ENCODE peak calls at places on chromosomes 13 and 19, in six cellular contexts. L, G, O, B, R and Q are unnamed samples.

GRCh38 chr19:40238775-40239174 is 12.3 kb upstream of the CCNP start:
- DNase-seq in L (no peak), G (no peak), O (no peak), B (no peak), R (no peak), Q (no peak)

GRCh38 chr19:38210458-38210987 is 13.5 kb downstream of the DPF1 start:
- DNase-seq in L (peak; percentile 66), G (no peak), O (no peak), B (peak; percentile 90), R (no peak), Q (no peak)

GRCh38 chr13:51026016-51026415 is 85.1 kb downstream of the C13orf42 start:
- DNase-seq in L (no peak), G (no peak), O (no peak), B (no peak), R (no peak), Q (no peak)

GRCh38 chr13:73778242-73778864 is 355.9 kb downstream of the KLF12 start:
- DNase-seq in L (no peak), G (no peak), O (peak; percentile 78), B (no peak), R (no peak), Q (no peak)

GRCh38 chr13:111184685-111185401 is 69.7 kb downstream of the ARHGEF7 start:
- DNase-seq in L (no peak), G (peak; percentile 93), O (no peak), B (no peak), R (peak; percentile 44), Q (peak; percentile 58)

GRCh38 chr19:372306-372890 is 27.8 kb upstream of the MIER2 start:
- DNase-seq in L (no peak), G (no peak), O (no peak), B (no peak), R (no peak), Q (no peak)

GRCh38 chr13:49220035-49220855 is at the start of gene MLNR:
- DNase-seq in L (peak; percentile 42), G (no peak), O (peak; percentile 39), B (peak; percentile 81), R (peak; percentile 55), Q (peak; percentile 49)

GRCh38 chr13:35888327-35888940 is 242.7 kb downstream of the DCLK1 start:
- DNase-seq in L (no peak), G (no peak), O (no peak), B (no peak), R (no peak), Q (no peak)

GRCh38 chr19:33458807-33459206 is 62.8 kb downstream of the PEPD start:
- DNase-seq in L (no peak), G (no peak), O (no peak), B (no peak), R (no peak), Q (no peak)

GRCh38 chr13:113584870-113585671 is 518 bp downstream of the TFDP1 start:
- DNase-seq in L (peak; percentile 52), G (no peak), O (no peak), B (peak; percentile 50), R (peak; percentile 62), Q (peak; percentile 63)

GRCh38 chr13:112056739-112057433 is 10.1 kb upstream of the SOX1 start:
- DNase-seq in L (no peak), G (no peak), O (no peak), B (peak; percentile 61), R (no peak), Q (no peak)

GRCh38 chr19:49639401-49640112 is 386 bp downstream of the RRAS start:
- DNase-seq in L (no peak), G (no peak), O (no peak), B (no peak), R (no peak), Q (no peak)

GRCh38 chr19:29537601-29538000 is 11.8 kb downstream of the VSTM2B start:
- DNase-seq in L (no peak), G (no peak), O (no peak), B (peak; percentile 30), R (no peak), Q (no peak)

GRCh38 chr19:35048911-35049411 is 7.4 kb downstream of the HPN start:
- DNase-seq in L (no peak), G (no peak), O (no peak), B (no peak), R (no peak), Q (no peak)

GRCh38 chr13:77918391-77919261 is at the start of gene EDNRB:
- DNase-seq in L (no peak), G (no peak), O (no peak), B (peak; percentile 77), R (no peak), Q (peak; percentile 23)

DNA sequence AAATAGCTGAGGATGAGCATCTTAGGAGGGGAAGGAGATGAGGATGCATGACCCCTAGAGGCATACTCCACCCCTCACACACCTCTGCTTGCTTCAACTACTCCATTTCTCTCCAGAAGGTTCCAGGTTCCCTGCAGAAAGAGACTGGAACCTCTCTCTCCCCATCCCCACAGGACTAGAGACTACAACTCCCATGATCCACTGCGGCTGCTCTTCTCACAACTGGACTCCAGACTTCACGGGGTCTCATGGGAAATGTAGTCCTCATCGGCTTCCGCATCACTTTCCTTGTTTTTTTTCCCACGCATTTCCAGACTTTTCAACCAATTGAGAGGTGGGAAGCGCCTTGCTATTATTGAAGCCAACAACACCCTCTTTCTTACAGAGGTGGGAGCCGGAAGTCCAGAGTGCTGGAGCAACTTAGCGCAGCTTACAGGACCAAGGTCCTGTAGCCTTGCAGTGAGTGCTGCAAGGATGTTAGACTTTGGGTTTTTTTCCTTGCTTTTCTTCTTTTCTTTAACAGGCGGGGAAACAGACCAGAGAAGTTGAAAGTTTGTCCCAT is 13.9 kb upstream of the CACNG6 start:
- DNase-seq in L (peak; percentile 81), G (no peak), O (peak; percentile 71), B (peak; percentile 86), R (no peak), Q (no peak)
- TF ChIP-seq POLR2AphosphoS5 in L (no peak), G (no peak), O (no peak), B (no peak), R (no peak), Q (no peak)

GRCh38 chr13:28356506-28357064 is 138.3 kb downstream of the FLT1 start:
- DNase-seq in L (no peak), G (no peak), O (no peak), B (no peak), R (no peak), Q (no peak)
- TF ChIP-seq POLR2A in L (no peak), G (no peak), O (no peak), B (no peak), R (no peak), Q (no peak)

GRCh38 chr13:76828316-76828741 is 57.9 kb downstream of the KCTD12 start:
- DNase-seq in L (no peak), G (no peak), O (no peak), B (no peak), R (no peak), Q (no peak)
- TF ChIP-seq TAF1 in L (no peak), G (no peak), O (no peak), B (no peak), R (no peak), Q (no peak)

GRCh38 chr19:2034729-2035589 is 16.1 kb downstream of the MKNK2 start:
- DNase-seq in L (peak; percentile 92), G (no peak), O (no peak), B (peak; percentile 97), R (no peak), Q (peak; percentile 73)
- TF ChIP-seq POLR2AphosphoS5 in L (no peak), G (no peak), O (no peak), B (no peak), R (no peak), Q (no peak)

GRCh38 chr19:12913871-12914690 is 5.0 kb downstream of the SYCE2 start:
- DNase-seq in L (no peak), G (no peak), O (peak; percentile 49), B (no peak), R (peak; percentile 51), Q (no peak)
- TF ChIP-seq POLR2A in L (no peak), G (peak; percentile 68), O (no peak), B (no peak), R (peak; percentile 60), Q (peak; percentile 39)

GRCh38 chr19:36152886-36153525 is 759 bp upstream of the COX7A1 start:
- DNase-seq in L (no peak), G (no peak), O (no peak), B (no peak), R (no peak), Q (no peak)

GRCh38 chr19:36150586-36150985 is 1.7 kb downstream of the COX7A1 start:
- DNase-seq in L (no peak), G (no peak), O (no peak), B (no peak), R (no peak), Q (no peak)

GRCh38 chr19:36152061-36152885 is at the start of gene COX7A1:
- DNase-seq in L (peak; percentile 26), G (no peak), O (no peak), B (no peak), R (no peak), Q (no peak)

GRCh38 chr19:36149673-36150406 is 2.4 kb downstream of the COX7A1 start:
- DNase-seq in L (no peak), G (no peak), O (no peak), B (no peak), R (no peak), Q (no peak)

GRCh38 chr19:36151144-36152051 is 849 bp downstream of the COX7A1 start:
- DNase-seq in L (peak; percentile 22), G (no peak), O (no peak), B (no peak), R (no peak), Q (no peak)
- TF ChIP-seq TAF1 in L (no peak), G (no peak), O (no peak), B (no peak), R (no peak), Q (no peak)

DNA sequence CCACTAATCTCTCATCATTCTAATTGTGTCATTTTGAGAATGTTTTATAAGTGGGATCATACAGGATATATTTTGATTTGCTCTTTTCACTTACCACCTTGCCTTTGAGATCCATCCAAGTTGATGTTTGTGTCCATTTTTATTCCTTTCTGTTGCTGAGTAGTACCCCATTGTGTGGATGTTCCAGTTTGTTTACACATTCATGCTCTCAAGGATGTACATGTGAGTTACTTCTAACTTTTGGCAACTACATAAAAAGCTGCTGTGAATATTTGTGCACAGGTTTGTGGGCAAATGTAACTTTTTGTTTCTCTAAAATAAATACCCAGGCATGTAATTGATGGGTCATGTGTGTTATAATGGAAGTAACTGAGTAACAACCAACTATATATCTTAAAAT is 64.9 kb downstream of the RFC3 start:
- DNase-seq in L (no peak), G (no peak), O (no peak), B (no peak), R (no peak), Q (no peak)
- TF ChIP-seq POLR2AphosphoS5 in L (no peak), G (no peak), O (no peak), B (no peak), R (no peak), Q (no peak)

GRCh38 chr19:31985001-31985605 is 360.3 kb upstream of the ZNF507 start:
- DNase-seq in L (no peak), G (no peak), O (no peak), B (peak; percentile 8), R (no peak), Q (no peak)
- TF ChIP-seq POLR2A in L (no peak), G (no peak), O (no peak), B (no peak), R (no peak), Q (no peak)

GRCh38 chr19:53865918-53866696 is 1.6 kb upstream of the MYADM start:
- DNase-seq in L (peak; percentile 44), G (no peak), O (peak; percentile 68), B (peak; percentile 83), R (no peak), Q (peak; percentile 58)
- TF ChIP-seq TAF1 in L (no peak), G (no peak), O (peak; percentile 73), B (peak; percentile 78), R (no peak), Q (no peak)